ENCODE peak calls at places on chromosomes 12 and 14, in five cellular contexts. R is mesothelial cell of epicardium, S is kidney glomerular epithelial cell, Z is EH, N is pons. V is an unnamed sample.

GRCh38 chr12:13100610-13100881 is 2.9 kb downstream of the GSG1 start:
- DNase-seq in S (no peak), R (no peak), N (no peak), Z (no peak), V (no peak)

GRCh38 chr12:73053903-73054302 is 781.7 kb downstream of the TRHDE start:
- DNase-seq in N (no peak), R (no peak), S (no peak), Z (no peak), V (no peak)

GRCh38 chr12:109768901-109769670 is 55.5 kb downstream of the FAM222A start:
- DNase-seq in S (no peak), Z (no peak), R (no peak), N (no peak), V (no peak)

GRCh38 chr14:49249022-49249421 is 337.2 kb downstream of the RPS29 start:
- DNase-seq in Z (peak; percentile 5), N (no peak), R (no peak), S (no peak), V (no peak)

GRCh38 chr14:22865424-22866215 is 5.9 kb upstream of the LRP10 start:
- DNase-seq in S (no peak), R (no peak), Z (no peak), N (no peak), V (no peak)

GRCh38 chr12:12467222-12467621 is 95.4 kb downstream of the DUSP16 start:
- DNase-seq in R (no peak), S (no peak), N (no peak), Z (no peak), V (no peak)

GRCh38 chr12:108440736-108441135 is 74.3 kb upstream of the FICD start:
- DNase-seq in Z (no peak), R (no peak), S (no peak), N (no peak), V (no peak)

GRCh38 chr12:30286345-30286926 is 409.2 kb downstream of the IPO8 start:
- DNase-seq in Z (peak; percentile 23), N (peak; percentile 16), S (peak; percentile 36), R (no peak), V (no peak)

GRCh38 chr12:53983580-53984572 is 1.1 kb upstream of the HOXC10 start:
- DNase-seq in Z (peak; percentile 49), N (peak; percentile 6), S (peak; percentile 52), R (no peak), V (no peak)

GRCh38 chr14:68245146-68246073 is 425.8 kb downstream of the RAD51B start:
- DNase-seq in Z (no peak), N (no peak), R (no peak), S (no peak), V (no peak)

GRCh38 chr12:131194166-131194565 is 240.5 kb downstream of the ADGRD1 start:
- DNase-seq in S (no peak), R (no peak), Z (no peak), N (no peak), V (no peak)

GRCh38 chr12:2095878-2096277 is 43.1 kb downstream of the CACNA1C start:
- DNase-seq in Z (no peak), S (no peak), N (no peak), R (no peak), V (no peak)

GRCh38 chr14:67393689-67394088 is 18.3 kb downstream of the PLEK2 start:
- DNase-seq in Z (no peak), N (no peak), S (no peak), R (no peak), V (no peak)

GRCh38 chr12:75714462-75715322 is 203.3 kb upstream of the KRR1 start:
- DNase-seq in Z (no peak), N (no peak), R (no peak), S (no peak), V (no peak)

V was measured in cortex of kidney.